ENCODE peak calls at places on chromosomes 1 and 21, in four cellular contexts. E is body of pancreas; O is uterus; M is CD4-positive, alpha-beta T cell. J is an unnamed sample.

GRCh38 chr1:48687271-48688045 is 89.2 kb downstream of the BEND5 start:
- DNase-seq in E (no peak), O (no peak), M (no peak), J (no peak)

GRCh38 chr1:93815738-93816110 is 63.3 kb downstream of the DNTTIP2 start:
- DNase-seq in E (no peak), O (no peak), M (no peak), J (peak; percentile 2)

GRCh38 chr1:153881764-153882163 is 41.0 kb downstream of the GATAD2B start:
- DNase-seq in E (no peak), O (no peak), M (no peak), J (no peak)

GRCh38 chr1:210400043-210400840 is 71.5 kb downstream of the HHAT start:
- DNase-seq in E (peak; percentile 61), O (peak; percentile 34), M (peak; percentile 36), J (no peak)

GRCh38 chr1:110062612-110063011 is 7.9 kb downstream of the ALX3 start:
- DNase-seq in E (no peak), O (no peak), M (no peak), J (no peak)

GRCh38 chr1:43872280-43872679 is 61.3 kb upstream of the ARTN start:
- DNase-seq in E (no peak), O (no peak), M (no peak), J (no peak)

GRCh38 chr1:192763756-192764155 is 45.1 kb upstream of the RGS2 start:
- DNase-seq in E (no peak), O (no peak), M (no peak), J (no peak)

GRCh38 chr1:52629021-52629643 is 3.8 kb upstream of the SHISAL2A start:
- DNase-seq in E (peak; percentile 13), O (no peak), M (no peak), J (peak; percentile 74)

GRCh38 chr1:212752934-212753497 is 38.6 kb downstream of the NSL1 start:
- DNase-seq in E (no peak), O (no peak), M (no peak), J (no peak)

GRCh38 chr1:203629509-203630082 is 3.0 kb downstream of the ATP2B4 start:
- DNase-seq in E (peak; percentile 75), O (peak; percentile 73), M (peak; percentile 66), J (peak; percentile 77)

GRCh38 chr1:55916480-55916879 is 662.9 kb downstream of the PLPP3 start:
- DNase-seq in E (no peak), O (no peak), M (no peak), J (no peak)

GRCh38 chr1:197199923-197200467 is 53.5 kb upstream of the ASPM start:
- DNase-seq in E (no peak), O (no peak), M (no peak), J (no peak)

GRCh38 chr1:32918166-32918565 is 17.0 kb upstream of the TMEM54 start:
- DNase-seq in E (no peak), O (no peak), M (no peak), J (no peak)

GRCh38 chr1:103529746-103530145 is 4.2 kb downstream of the RNPC3 start:
- DNase-seq in E (peak; percentile 65), O (no peak), M (no peak), J (no peak)

GRCh38 chr21:45856422-45856821 is 125.1 kb upstream of the COL6A1 start:
- DNase-seq in E (peak; percentile 1), O (no peak), M (no peak), J (peak; percentile 31)

GRCh38 chr1:177274687-177275211 is 104.0 kb downstream of the BRINP2 start:
- DNase-seq in E (peak; percentile 33), O (peak; percentile 18), M (no peak), J (no peak)

GRCh38 chr1:177282976-177283375 is 112.2 kb downstream of the BRINP2 start:
- DNase-seq in E (no peak), O (no peak), M (no peak), J (no peak)

GRCh38 chr1:177283380-177283779 is 112.6 kb downstream of the BRINP2 start:
- DNase-seq in E (no peak), O (no peak), M (no peak), J (no peak)

GRCh38 chr1:177281901-177282300 is 111.1 kb downstream of the BRINP2 start:
- DNase-seq in E (no peak), O (no peak), M (no peak), J (no peak)

DNA sequence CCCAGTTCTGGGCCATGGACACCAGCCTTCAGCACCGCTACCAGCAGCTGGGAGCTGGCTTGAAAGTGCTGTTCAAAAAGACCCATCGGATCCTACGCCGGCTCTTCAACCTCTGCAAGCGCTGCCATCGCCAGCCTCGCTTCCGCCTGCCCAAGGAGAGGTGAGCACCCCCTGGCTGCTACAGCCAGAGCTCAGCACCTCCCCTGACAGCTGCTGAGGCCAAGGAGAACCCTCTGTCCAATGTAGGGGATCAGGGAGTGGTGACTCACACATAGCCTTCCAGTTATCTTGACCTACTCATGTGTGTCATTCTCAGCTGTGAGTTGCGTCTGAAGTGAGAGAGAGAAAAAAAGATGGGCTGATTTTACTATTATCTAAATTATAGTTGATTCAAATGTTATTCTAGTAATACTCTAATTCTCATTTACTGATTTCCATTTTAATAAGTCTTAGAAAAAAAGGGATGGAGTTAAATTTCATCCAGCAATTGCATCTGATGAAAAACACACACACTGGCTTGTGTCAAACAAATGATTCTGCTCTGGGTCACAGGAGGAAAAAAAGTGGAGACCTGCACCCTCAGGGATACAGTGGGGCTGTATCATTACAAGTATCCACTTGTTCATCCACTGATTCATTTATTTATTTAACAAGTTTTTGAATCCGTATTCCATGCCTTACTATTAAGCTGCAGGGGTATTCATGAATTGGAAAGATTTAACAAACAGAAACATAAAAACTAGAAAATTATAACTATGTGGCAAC is 108.0 kb downstream of the BRINP2 start:
- DNase-seq in E (no peak), O (no peak), M (no peak), J (no peak)
- TF ChIP-seq CTCF in E (no peak), O (no peak), M (no peak), J (no peak)

GRCh38 chr1:163820748-163821147 is 499.0 kb downstream of the NUF2 start:
- DNase-seq in E (no peak), O (no peak), M (no peak), J (no peak)
- TF ChIP-seq CTCF in E (peak; percentile 13), O (no peak), M (no peak), J (peak; percentile 55)

DNA sequence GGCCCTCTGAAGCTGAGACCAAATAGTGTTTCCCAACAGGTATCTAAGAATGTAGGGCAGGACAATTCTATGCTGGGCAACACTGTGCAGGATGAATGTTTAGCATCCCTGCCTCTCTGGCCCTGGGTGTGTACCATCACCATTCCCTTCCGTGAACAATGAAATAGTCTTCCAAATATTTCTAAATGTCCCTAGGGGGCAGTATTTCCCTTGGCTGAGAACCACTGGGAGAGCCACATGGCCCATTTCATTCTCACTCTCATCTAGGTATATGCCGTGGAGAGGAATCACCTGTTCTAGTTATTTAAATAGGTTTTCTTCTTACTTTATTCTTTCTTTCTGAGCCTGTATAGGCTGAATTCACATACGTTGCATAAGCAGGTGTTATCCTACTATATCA is 395.0 kb downstream of the PRDM2 start:
- DNase-seq in E (peak; percentile 12), O (no peak), M (no peak), J (no peak)
- TF ChIP-seq CTCF in E (peak; percentile 62), O (no peak), M (no peak), J (peak; percentile 71)

GRCh38 chr1:199682081-199682480 is 345.4 kb upstream of the NR5A2 start:
- DNase-seq in E (no peak), O (no peak), M (no peak), J (no peak)
- TF ChIP-seq CTCF in E (no peak), O (no peak), M (no peak), J (no peak)

DNA sequence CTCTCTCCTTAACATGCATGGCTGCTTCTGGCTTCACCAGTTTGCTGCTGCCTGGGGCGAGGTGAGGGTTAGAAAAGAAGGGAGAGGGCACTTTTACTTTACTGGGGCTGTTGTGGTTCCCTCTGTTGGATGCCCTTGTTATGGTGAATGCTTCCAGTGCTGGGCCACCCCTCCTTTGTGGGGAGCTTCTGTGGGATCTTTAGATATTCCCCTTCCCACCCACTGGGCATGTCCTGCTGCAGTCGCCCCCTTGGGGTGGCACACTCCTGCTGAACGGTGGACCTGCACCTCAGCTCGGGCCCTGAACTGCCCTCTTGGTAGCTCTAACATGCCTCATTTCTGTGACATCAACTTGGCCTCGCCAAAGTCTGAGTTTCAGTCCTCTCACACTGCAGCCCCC is 6.0 kb downstream of the TNN start:
- DNase-seq in E (no peak), O (no peak), M (no peak), J (no peak)
- TF ChIP-seq CTCF in E (no peak), O (no peak), M (no peak), J (no peak)

GRCh38 chr1:38256072-38256471 is 209.5 kb upstream of the POU3F1 start:
- DNase-seq in E (no peak), O (no peak), M (no peak), J (no peak)
- TF ChIP-seq CTCF in E (no peak), O (no peak), M (no peak), J (no peak)

DNA sequence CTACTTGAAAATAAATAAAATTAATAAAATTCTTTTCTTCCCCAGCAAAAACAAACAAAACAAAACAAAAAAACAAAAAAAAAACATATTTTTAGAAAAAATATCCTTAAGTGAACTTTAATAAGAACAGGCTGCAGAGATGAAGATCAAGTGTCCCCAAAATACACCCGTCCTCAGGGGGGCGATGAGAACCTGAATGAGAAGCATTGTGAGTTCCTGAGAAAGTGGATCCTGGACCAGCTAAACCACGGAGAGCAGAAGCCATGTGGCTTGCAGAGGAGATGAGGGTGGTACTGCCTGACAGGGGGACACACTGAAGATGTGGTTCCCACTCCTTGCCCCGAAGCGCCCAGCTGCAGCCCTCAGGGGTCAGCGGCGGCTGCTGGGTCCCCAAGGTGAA is 89.3 kb downstream of the ITPKB start:
- DNase-seq in E (peak; percentile 52), O (no peak), M (no peak), J (no peak)
- TF ChIP-seq CTCF in E (peak; percentile 23), O (peak; percentile 29), M (peak; percentile 42), J (peak; percentile 28)

DNA sequence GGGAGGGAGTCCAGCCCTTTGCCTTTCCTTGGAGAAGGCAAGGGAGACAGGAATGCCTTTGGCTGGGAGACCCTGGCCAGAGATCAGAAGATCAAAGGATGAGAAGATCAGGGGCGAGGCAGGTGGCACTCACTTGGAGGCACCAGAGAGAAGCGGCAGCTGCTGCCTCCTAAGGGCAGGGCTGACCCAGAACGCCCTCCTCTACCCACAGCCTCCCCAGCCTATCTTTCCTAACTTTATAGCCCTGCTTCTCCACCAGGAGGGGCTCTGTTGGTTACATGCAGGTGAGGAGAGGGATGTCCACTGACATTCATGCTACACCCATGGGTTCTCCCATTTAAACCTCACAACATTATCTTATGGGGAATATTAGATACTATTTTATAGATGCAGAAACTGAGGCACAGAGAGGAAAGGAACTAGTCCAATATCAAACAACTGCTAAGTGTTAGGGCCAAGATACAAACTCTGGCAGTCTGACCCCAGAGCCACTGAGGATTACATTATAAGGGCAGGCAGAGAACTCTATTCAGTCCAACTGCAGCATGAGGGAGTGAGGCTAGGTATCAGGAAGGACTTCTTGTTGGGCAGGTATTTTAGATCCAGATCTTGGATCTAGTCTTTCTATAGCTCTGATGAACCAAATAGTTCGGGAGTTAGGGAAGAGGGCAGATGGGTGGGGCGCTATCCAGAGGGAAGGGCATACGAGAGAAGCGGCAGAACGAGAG is 19.9 kb downstream of the LGR6 start:
- DNase-seq in E (no peak), O (no peak), M (no peak), J (no peak)
- TF ChIP-seq CTCF in E (no peak), O (no peak), M (no peak), J (peak; percentile 53)

DNA sequence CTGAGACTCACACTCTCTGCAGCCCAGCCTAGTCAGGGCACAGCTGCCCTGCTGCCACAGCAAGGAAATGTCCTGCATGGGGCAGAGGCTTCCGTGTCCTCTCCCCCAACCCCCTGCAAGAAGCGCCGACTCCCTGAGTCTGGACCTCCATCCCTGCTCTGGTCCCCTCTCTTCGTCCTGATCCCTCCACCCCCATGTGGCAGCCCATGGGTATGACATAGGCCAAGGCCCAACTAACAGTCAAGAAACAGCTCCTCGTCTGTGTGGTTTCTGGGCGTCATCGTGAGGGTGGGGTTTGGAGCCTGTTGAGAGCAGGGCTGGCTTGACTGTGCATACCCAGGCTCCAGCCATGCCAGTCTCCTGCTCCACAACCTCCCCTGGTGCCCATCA is 19.5 kb downstream of the FAAH start:
- DNase-seq in E (no peak), O (no peak), M (no peak), J (no peak)
- TF ChIP-seq CTCF in E (no peak), O (no peak), M (no peak), J (peak; percentile 59)